ENCODE peak calls at places on chromosomes 16 and 17, in seven cellular contexts. S is upper lobe of right lung, D is EL, K is H7, U is nephron progenitor cell, L is AG04449, I is endothelial cell. B is an unnamed sample.

GRCh38 chr17:4920351-4921048 is 11.6 kb upstream of the GP1BA start:
- DNase-seq in S (peak; percentile 88), D (peak; percentile 28), K (no peak), U (no peak), L (no peak), I (no peak), B (no peak)

GRCh38 chr17:18324140-18325049 is 9.3 kb downstream of the SMCR8 start:
- DNase-seq in S (no peak), D (no peak), K (peak; percentile 53), U (no peak), L (no peak), I (no peak), B (no peak)

GRCh38 chr16:17368511-17368910 is 102.2 kb downstream of the XYLT1 start:
- DNase-seq in S (no peak), D (no peak), K (no peak), U (no peak), L (no peak), I (no peak), B (no peak)

GRCh38 chr16:84845496-84846002 is 25.8 kb downstream of the CRISPLD2 start:
- DNase-seq in S (no peak), D (no peak), K (peak; percentile 74), U (no peak), L (no peak), I (no peak), B (no peak)

GRCh38 chr16:30767767-30768465 is 5.8 kb downstream of the RNF40 start:
- DNase-seq in S (peak; percentile 47), D (no peak), K (no peak), U (no peak), L (no peak), I (no peak), B (no peak)

GRCh38 chr17:82230627-82231311 is 1.9 kb downstream of the SLC16A3 start:
- DNase-seq in S (peak; percentile 94), D (peak; percentile 95), K (peak; percentile 96), U (peak; percentile 78), L (no peak), I (peak; percentile 86), B (peak; percentile 56)

GRCh38 chr17:57999010-57999495 is 8.0 kb downstream of the SRSF1 start:
- DNase-seq in S (no peak), D (no peak), K (no peak), U (no peak), L (no peak), I (no peak), B (no peak)

GRCh38 chr17:38415250-38416194 is 12.7 kb upstream of the ARHGAP23 start:
- DNase-seq in S (peak; percentile 86), D (peak; percentile 67), K (peak; percentile 90), U (no peak), L (no peak), I (no peak), B (no peak)

GRCh38 chr17:27466748-27467375 is 10.6 kb downstream of the KSR1 start:
- DNase-seq in S (peak; percentile 73), D (no peak), K (no peak), U (no peak), L (no peak), I (peak; percentile 28), B (no peak)

GRCh38 chr16:49811630-49812334 is 44.1 kb downstream of the ZNF423 start:
- DNase-seq in S (no peak), D (no peak), K (peak; percentile 87), U (peak; percentile 39), L (no peak), I (no peak), B (no peak)

GRCh38 chr17:6677158-6677831 is 25.7 kb downstream of the C17orf100 start:
- DNase-seq in S (no peak), D (peak; percentile 54), K (peak; percentile 59), U (peak; percentile 40), L (peak; percentile 10), I (no peak), B (peak; percentile 23)

B was measured in AG09309.